ENCODE peak calls at places on chromosomes 11 and 22, in nine cellular contexts. G is astrocyte of the cerebellum; T is adrenal gland; C is upper lobe of right lung; L is GM10248; Z is cardiac muscle cell; H is astrocyte of the spinal cord; Q is CD8-positive, alpha-beta T cell; Y is stomach. D is an unnamed sample.

GRCh38 chr11:73350908-73351636 is 25.1 kb upstream of the RELT start:
- DNase-seq in G (peak), T (peak), C (no peak), L (peak), Z (peak), H (peak), Q (peak), Y (peak), D (peak)

GRCh38 chr11:85182437-85183109 is 444.6 kb downstream of the DLG2 start:
- DNase-seq in G (peak), T (no peak), C (no peak), L (peak), Z (peak), H (peak), Q (no peak), Y (no peak), D (no peak)

GRCh38 chr11:124945826-124946225 is 8.2 kb upstream of the CCDC15 start:
- DNase-seq in G (no peak), T (no peak), C (no peak), L (no peak), Z (no peak), H (no peak), Q (no peak), Y (no peak), D (no peak)

GRCh38 chr11:118238397-118238796 is 13.6 kb upstream of the JAML start:
- DNase-seq in G (no peak), T (no peak), C (no peak), L (no peak), Z (no peak), H (no peak), Q (no peak), Y (no peak), D (no peak)

GRCh38 chr11:94568200-94568599 is 1.0 kb downstream of the PIWIL4 start:
- DNase-seq in G (no peak), T (no peak), C (no peak), L (no peak), Z (no peak), H (no peak), Q (no peak), Y (no peak), D (no peak)

GRCh38 chr11:76284161-76284560 is 77.9 kb upstream of the WNT11 start:
- DNase-seq in G (no peak), T (no peak), C (no peak), L (no peak), Z (no peak), H (no peak), Q (no peak), Y (no peak), D (no peak)

GRCh38 chr11:112211556-112211955 is 14.7 kb upstream of the PTS start:
- DNase-seq in G (no peak), T (no peak), C (no peak), L (no peak), Z (no peak), H (no peak), Q (no peak), Y (no peak), D (no peak)

GRCh38 chr22:22922954-22923319 is 35.3 kb downstream of the IGLL5 start:
- DNase-seq in G (no peak), T (no peak), C (no peak), L (no peak), Z (no peak), H (no peak), Q (no peak), Y (no peak), D (no peak)

GRCh38 chr11:110488446-110488845 is 58.7 kb downstream of the FDX1 start:
- DNase-seq in G (no peak), T (no peak), C (no peak), L (no peak), Z (no peak), H (no peak), Q (no peak), Y (no peak), D (no peak)

GRCh38 chr11:43278302-43278956 is 33.4 kb upstream of the API5 start:
- DNase-seq in G (no peak), T (no peak), C (no peak), L (no peak), Z (peak), H (peak), Q (no peak), Y (no peak), D (no peak)

GRCh38 chr11:59141673-59142460 is 789 bp upstream of the FAM111A start:
- DNase-seq in G (peak), T (no peak), C (no peak), L (no peak), Z (no peak), H (peak), Q (no peak), Y (no peak), D (no peak)

GRCh38 chr22:43654271-43654670 is 157.8 kb downstream of the EFCAB6 start:
- DNase-seq in G (no peak), T (no peak), C (no peak), L (no peak), Z (no peak), H (no peak), Q (no peak), Y (no peak), D (no peak)

GRCh38 chr11:1772270-1773130 is 8.8 kb upstream of the CTSD start:
- DNase-seq in G (peak), T (peak), C (peak), L (no peak), Z (no peak), H (peak), Q (no peak), Y (peak), D (no peak)

GRCh38 chr11:35041070-35041554 is 97.9 kb upstream of the CD44 start:
- DNase-seq in G (no peak), T (no peak), C (no peak), L (no peak), Z (no peak), H (no peak), Q (no peak), Y (no peak), D (no peak)
- TF ChIP-seq CTCF in G (no peak), T (no peak), C (no peak), L (no peak), Z (no peak), H (no peak), Q (no peak), Y (no peak), D (no peak)

GRCh38 chr11:122851366-122852011 is 13.2 kb downstream of the CRTAM start:
- DNase-seq in G (no peak), T (no peak), C (no peak), L (peak), Z (no peak), H (no peak), Q (no peak), Y (no peak), D (no peak)
- TF ChIP-seq CTCF in G (no peak), T (no peak), C (no peak), L (no peak), Z (no peak), H (no peak), Q (no peak), Y (no peak), D (no peak)

GRCh38 chr11:16790484-16791240 is 52.2 kb downstream of the C11orf58 start:
- DNase-seq in G (no peak), T (no peak), C (peak), L (no peak), Z (no peak), H (no peak), Q (no peak), Y (no peak), D (no peak)
- TF ChIP-seq CTCF in G (no peak), T (no peak), C (no peak), L (no peak), Z (no peak), H (no peak), Q (no peak), Y (no peak), D (no peak)

GRCh38 chr11:113237261-113237660 is 77.1 kb upstream of the TTC12 start:
- DNase-seq in G (no peak), T (no peak), C (no peak), L (no peak), Z (no peak), H (no peak), Q (no peak), Y (no peak), D (no peak)
- TF ChIP-seq CTCF in G (no peak), T (no peak), C (no peak), L (no peak), Z (no peak), H (no peak), Q (no peak), Y (no peak), D (no peak)

DNA sequence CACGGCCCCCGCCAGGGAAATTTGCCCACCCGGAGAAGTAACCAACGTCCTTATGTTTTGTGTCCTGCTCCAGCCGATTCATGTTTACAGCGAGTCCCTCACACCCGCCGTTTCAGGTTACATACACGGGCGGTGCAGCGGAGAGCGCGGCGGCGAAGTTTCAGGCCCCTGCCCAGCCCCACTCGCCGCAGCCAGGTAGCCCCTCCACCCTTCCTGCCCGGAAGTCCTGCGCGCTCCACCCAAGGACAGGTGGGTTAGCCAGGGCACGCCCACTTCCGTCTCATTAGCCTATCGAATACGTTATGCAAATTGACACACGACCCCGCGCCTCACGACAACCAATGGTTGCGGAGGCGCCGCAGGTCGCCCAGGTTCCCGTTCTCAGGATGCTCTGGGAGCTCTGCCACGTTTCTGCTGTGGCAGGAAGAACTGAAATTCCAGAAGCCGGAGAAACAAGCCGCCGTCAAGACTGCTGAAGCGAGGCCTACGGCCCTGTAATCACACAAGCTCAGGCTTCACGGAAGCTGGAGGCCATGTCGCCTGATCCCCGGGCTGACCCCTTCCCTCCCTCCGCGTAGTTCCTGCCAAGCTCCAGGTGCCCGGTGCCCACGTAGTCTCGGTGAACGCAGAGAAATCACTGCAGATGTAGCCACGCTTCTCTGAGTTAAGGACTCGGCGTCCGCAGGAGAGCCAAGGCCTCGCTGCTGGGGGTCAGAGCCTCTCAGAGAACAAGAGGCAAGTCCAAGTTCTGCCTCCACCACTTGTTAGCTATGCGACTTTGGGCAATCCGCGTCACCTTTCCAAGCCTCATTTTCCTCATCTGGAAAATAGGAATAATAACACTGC is 22.4 kb upstream of the MYH9 start:
- DNase-seq in G (peak), T (peak), C (peak), L (peak), Z (peak), H (peak), Q (peak), Y (peak), D (peak)
- TF ChIP-seq CTCF in G (peak), T (peak), C (no peak), L (no peak), Z (no peak), H (no peak), Q (no peak), Y (no peak), D (peak)

GRCh38 chr11:68202165-68202564 is 10.9 kb downstream of the KMT5B start:
- DNase-seq in G (no peak), T (no peak), C (no peak), L (no peak), Z (no peak), H (no peak), Q (no peak), Y (no peak), D (no peak)

GRCh38 chr11:68200639-68201038 is 12.5 kb downstream of the KMT5B start:
- DNase-seq in G (no peak), T (no peak), C (no peak), L (no peak), Z (no peak), H (peak), Q (no peak), Y (no peak), D (no peak)

GRCh38 chr11:68199295-68199987 is 13.7 kb downstream of the KMT5B start:
- DNase-seq in G (no peak), T (no peak), C (no peak), L (no peak), Z (peak), H (no peak), Q (no peak), Y (no peak), D (no peak)

GRCh38 chr11:68206211-68206610 is 6.9 kb downstream of the KMT5B start:
- DNase-seq in G (peak), T (no peak), C (no peak), L (peak), Z (peak), H (peak), Q (no peak), Y (no peak), D (no peak)

GRCh38 chr11:68204402-68204801 is 8.7 kb downstream of the KMT5B start:
- DNase-seq in G (no peak), T (peak), C (no peak), L (no peak), Z (no peak), H (no peak), Q (no peak), Y (no peak), D (no peak)
- TF ChIP-seq CTCF in G (no peak), T (no peak), C (no peak), L (no peak), Z (no peak), H (no peak), Q (no peak), Y (no peak), D (no peak)

GRCh38 chr22:27937453-27937852 is 18.4 kb upstream of the PITPNB start:
- DNase-seq in G (no peak), T (no peak), C (no peak), L (no peak), Z (no peak), H (no peak), Q (no peak), Y (no peak), D (no peak)
- TF ChIP-seq CTCF in G (no peak), T (no peak), C (no peak), L (no peak), Z (peak), H (peak), Q (no peak), Y (no peak), D (no peak)

DNA sequence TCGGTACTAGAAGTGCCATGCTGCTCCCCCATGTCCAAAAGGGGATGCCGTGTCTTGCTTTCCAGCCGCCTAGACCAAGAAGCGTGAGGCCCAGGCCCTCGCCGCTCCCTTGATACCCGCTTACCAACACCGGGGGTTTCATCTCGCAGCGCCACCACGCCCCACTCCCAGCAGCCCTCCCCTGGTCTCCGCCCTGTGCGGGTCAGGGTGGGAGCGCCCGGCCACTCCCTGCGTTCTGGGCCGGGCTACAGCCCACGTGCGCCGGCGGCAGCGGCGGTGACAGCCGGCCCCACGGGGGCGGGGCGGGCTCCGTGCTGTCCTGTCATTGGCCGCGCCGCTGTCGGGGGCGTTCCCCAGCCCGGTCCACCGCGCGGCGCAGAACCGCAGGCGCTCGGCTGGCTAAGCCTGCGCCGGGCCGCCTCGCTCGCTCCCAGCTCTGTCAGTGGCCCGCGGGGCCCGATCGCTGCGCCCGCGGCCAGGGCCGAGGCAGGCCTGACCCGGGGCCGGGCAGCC is at the start of gene MICAL2:
- DNase-seq in G (no peak), T (peak), C (peak), L (peak), Z (peak), H (peak), Q (peak), Y (peak), D (peak)
- TF ChIP-seq CTCF in G (no peak), T (no peak), C (no peak), L (no peak), Z (no peak), H (no peak), Q (no peak), Y (peak), D (no peak)

GRCh38 chr11:66495401-66495844 is 15.0 kb upstream of the BBS1 start:
- DNase-seq in G (no peak), T (no peak), C (no peak), L (no peak), Z (no peak), H (no peak), Q (no peak), Y (no peak), D (no peak)
- TF ChIP-seq CTCF in G (peak), T (no peak), C (peak), L (no peak), Z (peak), H (peak), Q (no peak), Y (no peak), D (no peak)

D was measured in mesothelial cell of epicardium.